ENCODE peak calls at places on chromosomes 13 and 19, in four cellular contexts. One of them, this sample, is unnamed.

GRCh38 chr19:47436712-47437401 is 17.5 kb upstream of the MEIS3 start:
- DNase-seq in neuronal stem cell: peak
- DNase-seq in ascending aorta: no peak
- DNase-seq in tibial nerve: peak
- DNase-seq in this sample: peak

GRCh38 chr13:94325660-94326059 is 153.8 kb downstream of the DCT start:
- DNase-seq in neuronal stem cell: no peak
- DNase-seq in ascending aorta: no peak
- DNase-seq in tibial nerve: no peak
- DNase-seq in this sample: no peak

GRCh38 chr19:35266904-35267817 is 1.6 kb upstream of the USF2 start:
- DNase-seq in neuronal stem cell: no peak
- DNase-seq in ascending aorta: no peak
- DNase-seq in tibial nerve: no peak
- DNase-seq in this sample: no peak

GRCh38 chr13:67343777-67344176 is 113.6 kb upstream of the PCDH9 start:
- DNase-seq in neuronal stem cell: no peak
- DNase-seq in ascending aorta: no peak
- DNase-seq in tibial nerve: no peak
- DNase-seq in this sample: no peak

GRCh38 chr19:42452590-42452989 is 9.8 kb upstream of the CXCL17 start:
- DNase-seq in neuronal stem cell: no peak
- DNase-seq in ascending aorta: no peak
- DNase-seq in tibial nerve: no peak
- DNase-seq in this sample: no peak

GRCh38 chr13:110677731-110678545 is 28.0 kb downstream of the CARS2 start:
- DNase-seq in neuronal stem cell: no peak
- DNase-seq in ascending aorta: no peak
- DNase-seq in tibial nerve: no peak
- DNase-seq in this sample: no peak

GRCh38 chr13:110856941-110857835 is 57.7 kb downstream of the ANKRD10 start:
- DNase-seq in neuronal stem cell: no peak
- DNase-seq in ascending aorta: no peak
- DNase-seq in tibial nerve: no peak
- DNase-seq in this sample: no peak

GRCh38 chr19:43439183-43440063 is 24.7 kb downstream of the TEX101 start:
- DNase-seq in neuronal stem cell: no peak
- DNase-seq in ascending aorta: no peak
- DNase-seq in tibial nerve: no peak
- DNase-seq in this sample: no peak

GRCh38 chr13:23469901-23470525 is 36.5 kb upstream of the SACS start:
- DNase-seq in neuronal stem cell: no peak
- DNase-seq in ascending aorta: no peak
- DNase-seq in tibial nerve: no peak
- DNase-seq in this sample: no peak

GRCh38 chr19:47609885-47610545 is 1.1 kb downstream of the BICRA start:
- DNase-seq in neuronal stem cell: peak
- DNase-seq in ascending aorta: no peak
- DNase-seq in tibial nerve: no peak
- DNase-seq in this sample: peak

GRCh38 chr19:3360494-3361383 is 5.6 kb upstream of the NFIC start:
- DNase-seq in neuronal stem cell: no peak
- DNase-seq in ascending aorta: no peak
- DNase-seq in tibial nerve: peak
- DNase-seq in this sample: peak

GRCh38 chr13:77536358-77536757 is 852 bp downstream of the SCEL start:
- DNase-seq in neuronal stem cell: no peak
- DNase-seq in ascending aorta: no peak
- DNase-seq in tibial nerve: no peak
- DNase-seq in this sample: no peak

GRCh38 chr19:45630463-45630862 is 8.7 kb downstream of the EML2 start:
- DNase-seq in neuronal stem cell: no peak
- DNase-seq in ascending aorta: no peak
- DNase-seq in tibial nerve: no peak
- DNase-seq in this sample: no peak

GRCh38 chr13:108595416-108596257 is 33.8 kb upstream of the MYO16 start:
- DNase-seq in neuronal stem cell: no peak
- DNase-seq in ascending aorta: no peak
- DNase-seq in tibial nerve: no peak
- DNase-seq in this sample: no peak

GRCh38 chr13:94886191-94886590 is 173.8 kb upstream of the SOX21 start:
- DNase-seq in neuronal stem cell: no peak
- DNase-seq in ascending aorta: no peak
- DNase-seq in tibial nerve: no peak
- DNase-seq in this sample: no peak

GRCh38 chr13:19519049-19519448 is 42.3 kb downstream of the TPTE2 start:
- DNase-seq in neuronal stem cell: no peak
- DNase-seq in ascending aorta: no peak
- DNase-seq in tibial nerve: no peak
- DNase-seq in this sample: no peak

GRCh38 chr13:24851546-24851945 is 87.6 kb downstream of the RNF17 start:
- DNase-seq in neuronal stem cell: no peak
- DNase-seq in ascending aorta: no peak
- DNase-seq in tibial nerve: no peak
- DNase-seq in this sample: no peak

GRCh38 chr13:113562866-113563265 is 21.7 kb upstream of the TFDP1 start:
- DNase-seq in neuronal stem cell: no peak
- DNase-seq in ascending aorta: no peak
- DNase-seq in tibial nerve: no peak
- DNase-seq in this sample: no peak

GRCh38 chr13:84192125-84192524 is 309.9 kb upstream of the SLITRK1 start:
- DNase-seq in neuronal stem cell: no peak
- DNase-seq in ascending aorta: no peak
- DNase-seq in tibial nerve: no peak
- DNase-seq in this sample: no peak

GRCh38 chr19:12785431-12786011 is 5.8 kb upstream of the JUNB start:
- DNase-seq in neuronal stem cell: no peak
- DNase-seq in ascending aorta: no peak
- DNase-seq in tibial nerve: no peak
- DNase-seq in this sample: no peak

GRCh38 chr13:100594731-100595130 is 6.1 kb upstream of the GGACT start:
- DNase-seq in neuronal stem cell: no peak
- DNase-seq in ascending aorta: no peak
- DNase-seq in tibial nerve: no peak
- DNase-seq in this sample: no peak

GRCh38 chr19:44698492-44699201 is at the start of gene CEACAM16:
- DNase-seq in neuronal stem cell: no peak
- DNase-seq in ascending aorta: no peak
- DNase-seq in tibial nerve: no peak
- DNase-seq in this sample: no peak

GRCh38 chr13:44516771-44517170 is 59.4 kb downstream of the TSC22D1 start:
- DNase-seq in neuronal stem cell: no peak
- DNase-seq in ascending aorta: no peak
- DNase-seq in tibial nerve: no peak
- DNase-seq in this sample: no peak

GRCh38 chr19:4357095-4357797 is 13.9 kb downstream of the MPND start:
- DNase-seq in neuronal stem cell: no peak
- DNase-seq in ascending aorta: no peak
- DNase-seq in tibial nerve: no peak
- DNase-seq in this sample: no peak

GRCh38 chr19:6383188-6383587 is 7.5 kb upstream of the PSPN start:
- DNase-seq in neuronal stem cell: no peak
- DNase-seq in ascending aorta: no peak
- DNase-seq in tibial nerve: no peak
- DNase-seq in this sample: no peak

GRCh38 chr19:13748169-13748884 is 16.0 kb upstream of the MRI1 start:
- DNase-seq in neuronal stem cell: no peak
- DNase-seq in ascending aorta: no peak
- DNase-seq in tibial nerve: no peak
- DNase-seq in this sample: peak

GRCh38 chr13:66967825-66968597 is 262.1 kb downstream of the PCDH9 start:
- DNase-seq in neuronal stem cell: no peak
- DNase-seq in ascending aorta: no peak
- DNase-seq in tibial nerve: no peak
- DNase-seq in this sample: no peak

GRCh38 chr13:21625366-21625765 is 21.4 kb upstream of the MICU2 start:
- DNase-seq in neuronal stem cell: no peak
- DNase-seq in ascending aorta: no peak
- DNase-seq in tibial nerve: no peak
- DNase-seq in this sample: no peak

GRCh38 chr19:42552086-42553065 is 24.1 kb upstream of the CEACAM1 start:
- DNase-seq in neuronal stem cell: no peak
- DNase-seq in ascending aorta: no peak
- DNase-seq in tibial nerve: no peak
- DNase-seq in this sample: no peak

GRCh38 chr13:113413898-113414282 is 39.4 kb downstream of the ADPRHL1 start:
- DNase-seq in neuronal stem cell: no peak
- DNase-seq in ascending aorta: peak
- DNase-seq in tibial nerve: no peak
- DNase-seq in this sample: no peak

GRCh38 chr19:17306285-17306714 is 628 bp downstream of the MRPL34 start:
- DNase-seq in neuronal stem cell: no peak
- DNase-seq in ascending aorta: no peak
- DNase-seq in tibial nerve: no peak
- DNase-seq in this sample: no peak

GRCh38 chr19:35717665-35718344 is at the start of gene KMT2B:
- DNase-seq in neuronal stem cell: no peak
- DNase-seq in ascending aorta: no peak
- DNase-seq in tibial nerve: no peak
- DNase-seq in this sample: no peak

GRCh38 chr13:79631260-79631659 is 150.3 kb downstream of the NDFIP2 start:
- DNase-seq in neuronal stem cell: no peak
- DNase-seq in ascending aorta: no peak
- DNase-seq in tibial nerve: no peak
- DNase-seq in this sample: no peak

GRCh38 chr19:29544656-29545360 is 19.0 kb downstream of the VSTM2B start:
- DNase-seq in neuronal stem cell: no peak
- DNase-seq in ascending aorta: no peak
- DNase-seq in tibial nerve: no peak
- DNase-seq in this sample: peak

GRCh38 chr13:80082396-80083096 is 258.4 kb downstream of the SPRY2 start:
- DNase-seq in neuronal stem cell: no peak
- DNase-seq in ascending aorta: no peak
- DNase-seq in tibial nerve: no peak
- DNase-seq in this sample: no peak

GRCh38 chr19:16061943-16062342 is 14.4 kb upstream of the TPM4 start:
- DNase-seq in neuronal stem cell: no peak
- DNase-seq in ascending aorta: no peak
- DNase-seq in tibial nerve: no peak
- DNase-seq in this sample: no peak

GRCh38 chr13:89199138-89199537 is 1528.0 kb downstream of the SLITRK5 start:
- DNase-seq in neuronal stem cell: no peak
- DNase-seq in ascending aorta: no peak
- DNase-seq in tibial nerve: no peak
- DNase-seq in this sample: no peak

GRCh38 chr13:51786425-51787010 is 17.4 kb downstream of the DHRS12 start:
- DNase-seq in neuronal stem cell: no peak
- DNase-seq in ascending aorta: no peak
- DNase-seq in tibial nerve: no peak
- DNase-seq in this sample: no peak
- H3K27ac ChIP-seq in neuronal stem cell: no peak
- H3K27ac ChIP-seq in ascending aorta: no peak
- H3K27ac ChIP-seq in tibial nerve: peak
- H3K27ac ChIP-seq in this sample: no peak

GRCh38 chr13:81987677-81988357 is 1646.9 kb upstream of the SPRY2 start:
- DNase-seq in neuronal stem cell: no peak
- DNase-seq in ascending aorta: no peak
- DNase-seq in tibial nerve: no peak
- DNase-seq in this sample: no peak

GRCh38 chr13:81990652-81991051 is 1649.7 kb upstream of the SPRY2 start:
- DNase-seq in neuronal stem cell: no peak
- DNase-seq in ascending aorta: no peak
- DNase-seq in tibial nerve: no peak
- DNase-seq in this sample: no peak

GRCh38 chr13:81987159-81987558 is 1646.2 kb upstream of the SPRY2 start:
- DNase-seq in neuronal stem cell: no peak
- DNase-seq in ascending aorta: no peak
- DNase-seq in tibial nerve: no peak
- DNase-seq in this sample: no peak

GRCh38 chr13:81986308-81986707 is 1645.4 kb upstream of the SPRY2 start:
- DNase-seq in neuronal stem cell: no peak
- DNase-seq in ascending aorta: no peak
- DNase-seq in tibial nerve: no peak
- DNase-seq in this sample: no peak

GRCh38 chr13:81988542-81988941 is 1647.6 kb upstream of the SPRY2 start:
- DNase-seq in neuronal stem cell: no peak
- DNase-seq in ascending aorta: no peak
- DNase-seq in tibial nerve: no peak
- DNase-seq in this sample: no peak
- H3K27ac ChIP-seq in neuronal stem cell: no peak
- H3K27ac ChIP-seq in ascending aorta: no peak
- H3K27ac ChIP-seq in tibial nerve: no peak
- H3K27ac ChIP-seq in this sample: no peak

GRCh38 chr19:38698225-38699026 is 45.8 kb downstream of the CAPN12 start:
- DNase-seq in neuronal stem cell: peak
- DNase-seq in ascending aorta: no peak
- DNase-seq in tibial nerve: no peak
- DNase-seq in this sample: no peak
- H3K27ac ChIP-seq in neuronal stem cell: peak
- H3K27ac ChIP-seq in ascending aorta: peak
- H3K27ac ChIP-seq in tibial nerve: no peak
- H3K27ac ChIP-seq in this sample: no peak

GRCh38 chr13:36157475-36157874 is 26.3 kb upstream of the DCLK1 start:
- DNase-seq in neuronal stem cell: no peak
- DNase-seq in ascending aorta: no peak
- DNase-seq in tibial nerve: no peak
- DNase-seq in this sample: no peak
- H3K27ac ChIP-seq in neuronal stem cell: no peak
- H3K27ac ChIP-seq in ascending aorta: no peak
- H3K27ac ChIP-seq in tibial nerve: no peak
- H3K27ac ChIP-seq in this sample: no peak

DNA sequence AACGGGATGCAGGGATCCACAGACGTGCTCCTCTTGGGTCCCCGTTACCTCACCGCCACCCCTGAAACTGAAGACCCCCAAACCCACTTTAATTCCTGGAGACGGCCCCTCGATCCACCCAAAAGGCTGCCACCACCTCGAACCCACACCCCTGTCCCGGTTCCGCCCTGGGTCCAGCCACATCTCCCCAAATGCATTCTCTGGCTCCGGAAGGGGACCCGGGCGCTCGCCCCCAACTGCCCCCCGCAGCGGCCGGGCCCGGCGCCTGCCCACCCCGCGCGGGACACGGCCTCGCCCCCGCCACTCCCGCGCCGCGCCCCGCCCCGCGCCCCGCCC is 217 bp upstream of the FSTL3 start:
- DNase-seq in neuronal stem cell: no peak
- DNase-seq in ascending aorta: no peak
- DNase-seq in tibial nerve: no peak
- DNase-seq in this sample: no peak
- H3K27ac ChIP-seq in neuronal stem cell: no peak
- H3K27ac ChIP-seq in ascending aorta: peak
- H3K27ac ChIP-seq in tibial nerve: peak
- H3K27ac ChIP-seq in this sample: no peak

GRCh38 chr19:21221653-21222052 is 79.8 kb downstream of the ZNF431 start:
- DNase-seq in neuronal stem cell: no peak
- DNase-seq in ascending aorta: no peak
- DNase-seq in tibial nerve: no peak
- DNase-seq in this sample: no peak
- H3K27ac ChIP-seq in neuronal stem cell: no peak
- H3K27ac ChIP-seq in ascending aorta: no peak
- H3K27ac ChIP-seq in tibial nerve: no peak
- H3K27ac ChIP-seq in this sample: peak

This sample was measured in H1.